ENCODE peak calls at places on chromosomes 3 and 15, in seven cellular contexts. A is transverse colon, J is spleen, P is esophagus muscularis mucosa, E is stomach, H is breast epithelium, C is suprapubic skin. D is an unnamed sample.

GRCh38 chr3:44648564-44649229 is at the start of gene ZNF35:
- DNase-seq in A (peak; percentile 77), H (peak; percentile 68), P (peak; percentile 94), E (peak; percentile 75), C (peak; percentile 81), J (peak; percentile 90), D (no peak)

GRCh38 chr15:93617443-93617842 is 528.4 kb upstream of the RGMA start:
- DNase-seq in H (no peak), J (no peak), E (no peak), P (peak; percentile 55), A (no peak), C (no peak), D (no peak)

GRCh38 chr3:30752961-30753360 is 141.5 kb downstream of the GADL1 start:
- DNase-seq in J (no peak), C (no peak), A (peak; percentile 41), P (no peak), E (peak; percentile 34), H (no peak), D (no peak)

GRCh38 chr15:73633991-73634495 is 854 bp upstream of the NPTN start:
- DNase-seq in A (no peak), J (no peak), C (no peak), E (no peak), H (no peak), P (no peak), D (no peak)

GRCh38 chr3:132135628-132136333 is 101.0 kb upstream of the CPNE4 start:
- DNase-seq in H (no peak), E (no peak), P (no peak), J (no peak), A (no peak), C (no peak), D (no peak)

GRCh38 chr15:43249699-43250203 is 17.0 kb downstream of the TGM5 start:
- DNase-seq in H (no peak), P (no peak), C (no peak), E (no peak), A (no peak), J (no peak), D (no peak)

GRCh38 chr3:46006646-46007045 is 11.0 kb upstream of the FYCO1 start:
- DNase-seq in E (no peak), J (no peak), H (no peak), A (no peak), C (no peak), P (no peak), D (no peak)

GRCh38 chr15:88376574-88377174 is 90.5 kb downstream of the MRPL46 start:
- DNase-seq in H (no peak), J (no peak), E (no peak), C (no peak), P (no peak), A (no peak), D (no peak)

GRCh38 chr15:64072812-64073211 is 20.8 kb downstream of the CIAO2A start:
- DNase-seq in A (no peak), E (no peak), C (no peak), H (no peak), J (no peak), P (no peak), D (no peak)

GRCh38 chr3:72591522-72592421 is 256.5 kb downstream of the SHQ1 start:
- DNase-seq in J (no peak), P (no peak), A (peak; percentile 23), H (peak; percentile 81), E (no peak), C (no peak), D (no peak)

GRCh38 chr3:114649331-114649730 is 355.5 kb downstream of the TIGIT start:
- DNase-seq in A (no peak), J (no peak), H (no peak), P (no peak), C (no peak), E (no peak), D (no peak)

GRCh38 chr15:58457466-58457965 is 25.7 kb downstream of the LIPC start:
- DNase-seq in J (no peak), C (peak; percentile 9), P (no peak), H (no peak), E (no peak), A (no peak), D (no peak)

GRCh38 chr3:55750525-55750924 is 263.4 kb upstream of the WNT5A start:
- DNase-seq in J (no peak), P (peak; percentile 62), A (peak; percentile 10), H (peak; percentile 67), C (no peak), E (no peak), D (no peak)

GRCh38 chr3:34783881-34784280 is 855.4 kb upstream of the ARPP21 start:
- DNase-seq in E (no peak), P (no peak), C (no peak), A (no peak), H (no peak), J (no peak), D (no peak)

GRCh38 chr15:98875309-98875708 is 132.3 kb downstream of the PGPEP1L start:
- DNase-seq in C (no peak), P (no peak), E (no peak), J (no peak), H (no peak), A (no peak), D (no peak)

GRCh38 chr15:41779662-41780157 is 5.4 kb downstream of the MAPKBP1 start:
- DNase-seq in P (peak; percentile 50), A (no peak), H (no peak), J (no peak), E (no peak), C (no peak), D (no peak)

GRCh38 chr15:48550822-48551525 is 94.5 kb downstream of the FBN1 start:
- DNase-seq in A (no peak), J (no peak), E (no peak), P (no peak), C (no peak), H (no peak), D (no peak)

GRCh38 chr3:151787626-151788025 is 26.3 kb upstream of the AADAC start:
- DNase-seq in C (no peak), H (no peak), J (no peak), P (no peak), A (no peak), E (no peak), D (no peak)

GRCh38 chr15:77821188-77821958 is 188.7 kb upstream of the LINGO1 start:
- DNase-seq in H (no peak), J (no peak), E (peak; percentile 63), A (peak; percentile 46), C (no peak), P (no peak), D (no peak)

GRCh38 chr3:119324899-119325298 is 30.7 kb downstream of the ARHGAP31 start:
- DNase-seq in E (no peak), A (no peak), J (no peak), P (no peak), C (no peak), H (no peak), D (no peak)

DNA sequence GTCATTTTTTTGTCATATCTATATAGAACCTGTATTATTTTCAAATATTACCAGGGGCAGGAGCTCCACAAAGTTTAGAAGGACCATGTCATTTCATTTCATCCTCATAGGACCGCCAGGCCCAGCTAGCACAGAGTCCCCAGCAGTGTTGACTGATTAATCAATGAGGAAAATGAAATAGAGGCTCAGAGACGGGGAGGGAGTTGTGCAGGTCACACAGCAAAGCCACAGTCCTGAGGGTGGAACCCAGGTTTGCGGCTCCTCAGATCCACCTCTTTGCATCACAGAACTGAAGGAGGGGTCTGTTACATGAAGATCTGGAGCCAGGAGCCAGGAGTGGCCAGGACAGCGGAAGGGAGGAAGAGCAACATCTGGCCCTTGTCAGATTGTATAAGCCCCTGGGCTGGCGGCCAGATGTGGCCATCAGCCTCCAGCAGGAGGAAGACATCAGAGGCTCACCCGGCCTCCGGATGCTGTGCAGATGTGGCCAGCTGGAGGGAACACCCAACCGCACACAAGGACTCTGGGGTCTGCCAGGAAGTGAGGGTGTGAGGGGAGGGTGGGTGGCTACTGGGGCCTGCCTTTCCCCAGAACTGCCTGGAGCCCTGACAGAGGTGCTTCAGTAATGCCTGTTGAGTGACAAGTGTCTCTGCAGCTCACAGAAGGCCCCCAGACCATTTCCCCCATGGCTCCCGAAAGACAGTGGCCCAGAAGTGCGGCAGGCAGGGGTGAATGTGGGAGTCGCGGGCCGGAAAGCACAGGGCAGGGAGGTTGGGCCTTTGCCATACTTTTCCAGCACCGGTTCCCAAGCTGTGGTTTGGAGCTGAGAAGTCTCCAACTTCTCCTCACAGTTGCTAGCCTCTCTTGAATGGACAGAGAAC is 21.2 kb downstream of the EFCC1 start:
- DNase-seq in C (peak; percentile 80), A (peak; percentile 67), H (no peak), P (peak; percentile 94), J (peak; percentile 84), E (peak; percentile 57), D (no peak)
- TF ChIP-seq POLR2A in C (no peak), A (no peak), H (no peak), P (no peak), J (no peak), E (no peak), D (no peak)

DNA sequence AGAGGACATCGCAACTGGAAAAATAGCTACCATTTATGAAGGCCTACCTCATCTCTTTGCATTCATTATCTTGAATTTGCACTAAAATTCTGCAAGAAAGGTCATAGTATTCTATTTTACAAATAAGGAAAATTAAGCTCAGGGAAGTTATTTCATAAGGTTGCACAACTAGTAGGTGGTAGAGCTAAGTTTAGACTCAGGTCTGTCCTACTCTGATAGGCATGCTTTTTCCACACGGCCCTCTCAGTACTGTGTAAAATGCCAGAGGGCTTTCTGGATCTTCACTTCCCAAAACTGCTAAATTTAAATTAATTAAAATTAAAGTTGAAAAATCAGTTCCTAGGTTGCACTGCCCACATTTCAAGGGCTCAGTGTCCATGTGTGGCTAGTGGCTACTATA is 18.3 kb downstream of the MAP2K1 start:
- DNase-seq in J (no peak), P (no peak), H (no peak), A (no peak), C (no peak), E (no peak), D (no peak)
- H3K27ac ChIP-seq in J (no peak overlapping the region), P (no peak overlapping the region), H (no peak overlapping the region), A (no peak overlapping the region), C (no peak overlapping the region), E (no peak overlapping the region), D (no peak overlapping the region)

GRCh38 chr3:99845999-99846398 is 28.3 kb downstream of the CMSS1 start:
- DNase-seq in H (no peak), A (no peak), E (no peak), P (no peak), C (no peak), J (no peak), D (no peak)

GRCh38 chr3:99843590-99844260 is 26.1 kb downstream of the CMSS1 start:
- DNase-seq in E (peak; percentile 54), A (no peak), P (no peak), H (no peak), C (no peak), J (no peak), D (no peak)

GRCh38 chr3:99848433-99848832 is 30.8 kb downstream of the CMSS1 start:
- DNase-seq in J (no peak), A (no peak), P (no peak), E (no peak), H (no peak), C (no peak), D (no peak)

GRCh38 chr3:99845335-99845734 is 27.7 kb downstream of the CMSS1 start:
- DNase-seq in H (no peak), A (no peak), J (no peak), C (no peak), P (no peak), E (no peak), D (no peak)

GRCh38 chr3:99846472-99846871 is 28.8 kb downstream of the CMSS1 start:
- DNase-seq in A (no peak), E (no peak), C (no peak), J (no peak), H (no peak), P (no peak), D (no peak)
- TF ChIP-seq POLR2AphosphoS5 in A (peak; percentile 73), E (peak; percentile 55), C (no peak), J (no peak), H (peak; percentile 43), P (peak; percentile 74), D (no peak)

GRCh38 chr15:55588070-55588817 is at the start of gene PYGO1:
- DNase-seq in J (peak; percentile 80), H (no peak), P (no peak), C (peak; percentile 66), A (peak; percentile 19), E (peak; percentile 48), D (no peak)
- TF ChIP-seq POLR2A in J (no peak), H (no peak), P (no peak), C (no peak), A (no peak), E (no peak), D (no peak)

D was measured in vagina.